ENCODE peak calls at places on chromosomes 2 and 18, in eight cellular contexts. C is CD8-positive, alpha-beta T cell; B is uterus; G is colonic mucosa; H is endodermal cell; Y is Panc1; R is pancreas; P is GM13976. A is an unnamed sample.

GRCh38 chr2:10717630-10718029 is 3.8 kb upstream of the ATP6V1C2 start:
- DNase-seq in C (no peak), B (no peak), G (no peak), H (no peak), Y (no peak), R (no peak), P (no peak), A (no peak)

GRCh38 chr2:240465268-240465764 is 29.9 kb downstream of the GPC1 start:
- DNase-seq in C (peak; percentile 9), B (peak; percentile 12), G (peak; percentile 14), H (no peak), Y (no peak), R (peak; percentile 2), P (no peak), A (no peak)

GRCh38 chr2:52070665-52071064 is 1038.7 kb upstream of the NRXN1 start:
- DNase-seq in C (no peak), B (no peak), G (no peak), H (no peak), Y (no peak), R (no peak), P (no peak), A (no peak)

GRCh38 chr2:12965540-12966269 is 249.0 kb downstream of the TRIB2 start:
- DNase-seq in C (no peak), B (no peak), G (no peak), H (no peak), Y (peak; percentile 25), R (no peak), P (no peak), A (no peak)

GRCh38 chr2:113173563-113174368 is at the start of gene PSD4:
- DNase-seq in C (peak; percentile 89), B (no peak), G (peak; percentile 56), H (peak; percentile 74), Y (no peak), R (no peak), P (peak; percentile 91), A (peak; percentile 88)

GRCh38 chr18:5890261-5890605 is 5.1 kb downstream of the TMEM200C start:
- DNase-seq in C (no peak), B (no peak), G (no peak), H (peak; percentile 82), Y (no peak), R (no peak), P (no peak), A (no peak)

GRCh38 chr18:2846638-2847340 is at the start of gene EMILIN2:
- DNase-seq in C (peak; percentile 30), B (peak; percentile 72), G (peak; percentile 59), H (peak; percentile 88), Y (no peak), R (peak; percentile 16), P (peak; percentile 83), A (no peak)

GRCh38 chr18:12930908-12931307 is 16.9 kb upstream of the SEH1L start:
- DNase-seq in C (no peak), B (no peak), G (no peak), H (peak; percentile 17), Y (no peak), R (no peak), P (no peak), A (no peak)

GRCh38 chr18:70314383-70314782 is 25.5 kb downstream of the SOCS6 start:
- DNase-seq in C (no peak), B (no peak), G (no peak), H (no peak), Y (no peak), R (no peak), P (no peak), A (no peak)

GRCh38 chr2:55115795-55116597 is 65.7 kb upstream of the RTN4 start:
- DNase-seq in C (no peak), B (no peak), G (no peak), H (no peak), Y (no peak), R (no peak), P (no peak), A (no peak)

GRCh38 chr2:67255933-67256615 is 141.1 kb upstream of the ETAA1 start:
- DNase-seq in C (no peak), B (no peak), G (no peak), H (no peak), Y (no peak), R (no peak), P (no peak), A (no peak)

GRCh38 chr2:5978352-5978751 is 286.2 kb downstream of the SOX11 start:
- DNase-seq in C (no peak), B (no peak), G (no peak), H (no peak), Y (no peak), R (no peak), P (no peak), A (no peak)

GRCh38 chr2:233426619-233427342 is 72.5 kb downstream of the DGKD start:
- DNase-seq in C (no peak), B (no peak), G (no peak), H (no peak), Y (peak; percentile 98), R (no peak), P (no peak), A (no peak)

DNA sequence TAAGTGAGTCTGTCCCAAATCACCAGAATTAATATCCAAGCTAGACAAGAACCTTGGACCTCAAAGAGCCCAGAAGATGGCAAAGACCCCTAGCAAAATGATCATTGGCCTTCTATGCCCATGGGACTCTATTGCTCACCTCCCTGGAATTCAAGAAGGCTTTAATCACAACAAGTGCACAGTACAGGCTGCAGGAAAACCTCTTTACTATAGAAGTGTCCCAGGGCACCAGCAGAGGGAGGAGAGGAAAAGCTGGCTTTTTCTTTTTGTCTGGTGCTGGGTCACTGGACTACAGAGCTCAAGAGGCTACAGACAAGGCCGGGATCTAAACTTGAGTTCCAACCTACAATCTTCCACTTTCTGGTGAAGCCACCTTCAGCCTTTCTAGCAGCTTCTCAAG is 88.3 kb upstream of the PPP1CB start:
- DNase-seq in C (no peak), B (no peak), G (no peak), H (no peak), Y (no peak), R (no peak), P (no peak), A (no peak)
- TF ChIP-seq CTCF in C (no peak), B (peak; percentile 42), G (no peak), H (peak; percentile 41), Y (no peak), R (no peak), P (no peak), A (no peak)

DNA sequence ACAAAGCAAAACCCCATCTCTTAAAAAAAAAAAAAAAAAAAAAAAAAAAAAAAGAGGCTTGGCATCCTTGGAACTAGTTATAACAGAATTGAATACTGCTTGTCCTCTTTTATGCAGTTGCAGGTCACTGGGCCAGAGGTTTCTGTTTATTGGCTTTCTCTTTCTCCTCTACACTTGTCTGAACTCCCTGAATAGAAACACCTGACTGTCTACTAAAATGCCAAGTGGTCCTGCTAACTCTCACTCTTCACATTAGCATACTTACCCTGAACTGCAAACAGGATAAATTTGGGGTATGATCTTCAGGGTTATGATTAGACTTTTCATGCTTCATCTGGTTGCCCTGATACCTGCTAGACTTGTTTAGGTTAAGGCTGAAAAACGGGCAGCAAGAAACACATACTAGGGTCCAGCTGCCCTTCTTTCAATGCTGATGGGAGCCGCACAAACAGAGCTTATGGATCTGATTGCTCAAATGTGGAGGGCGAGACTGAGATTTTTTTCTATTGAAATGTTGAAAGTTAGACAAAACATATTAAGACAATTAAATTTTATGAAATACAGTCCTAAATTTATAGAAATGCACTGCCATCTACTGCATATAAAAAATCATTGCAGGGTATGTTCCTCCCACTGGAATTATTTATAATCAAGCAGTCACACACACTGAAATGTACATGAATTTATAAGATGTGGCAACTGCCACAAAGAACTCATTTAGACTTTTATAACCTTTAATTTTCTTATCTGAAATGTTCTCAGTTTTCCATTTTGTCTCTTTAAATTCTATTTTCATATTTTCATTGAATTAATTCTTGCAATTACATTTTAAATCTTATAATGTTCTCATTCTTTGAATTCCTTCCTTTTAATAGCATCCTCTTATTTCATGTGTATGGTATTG is 40.8 kb downstream of the GTF3C3 start:
- DNase-seq in C (no peak), B (no peak), G (no peak), H (no peak), Y (no peak), R (no peak), P (no peak), A (no peak)
- TF ChIP-seq CTCF in C (no peak), B (peak; percentile 13), G (peak; percentile 29), H (peak; percentile 57), Y (peak; percentile 58), R (no peak), P (no peak), A (no peak)

DNA sequence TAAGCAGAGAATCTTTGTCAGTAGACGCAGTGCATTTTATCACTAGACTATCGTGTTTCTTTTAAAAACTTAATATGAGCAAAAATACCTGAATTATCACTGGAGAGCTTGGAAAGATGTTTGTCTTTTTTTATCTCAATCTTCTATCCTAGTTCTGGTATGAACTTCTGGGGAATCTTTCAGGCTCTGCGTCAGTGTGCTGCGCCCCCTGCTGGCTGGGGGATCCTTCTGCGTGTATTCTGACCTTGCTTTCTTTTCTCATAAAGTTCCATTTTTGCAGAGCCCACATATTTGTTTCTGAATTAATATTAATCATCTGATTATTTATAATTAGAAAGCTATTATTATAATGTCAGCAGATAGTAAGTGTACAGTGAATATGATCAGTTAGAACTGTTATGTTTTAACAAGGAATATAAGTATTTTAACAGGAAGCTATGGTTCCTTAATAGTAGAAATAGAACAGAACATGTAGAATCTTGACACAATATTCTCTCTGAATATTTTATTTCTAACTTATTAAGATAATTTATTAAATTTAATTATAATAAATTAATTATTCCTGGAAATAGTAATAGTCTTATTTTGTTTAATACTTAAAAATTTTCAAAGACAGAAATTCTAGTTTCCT is 945.0 kb upstream of the CRIM1 start:
- DNase-seq in C (peak; percentile 19), B (peak; percentile 19), G (peak; percentile 46), H (peak; percentile 87), Y (peak; percentile 25), R (peak; percentile 18), P (peak; percentile 29), A (no peak)
- TF ChIP-seq CTCF in C (peak; percentile 58), B (peak; percentile 57), G (peak; percentile 88), H (peak; percentile 99), Y (peak; percentile 90), R (peak; percentile 71), P (peak; percentile 74), A (peak; percentile 80)

GRCh38 chr2:32136097-32136496 is 29.6 kb upstream of the SLC30A6 start:
- DNase-seq in C (no peak), B (no peak), G (no peak), H (no peak), Y (no peak), R (no peak), P (no peak), A (no peak)

GRCh38 chr2:32135409-32135808 is 30.3 kb upstream of the SLC30A6 start:
- DNase-seq in C (no peak), B (no peak), G (peak; percentile 21), H (no peak), Y (peak; percentile 27), R (peak; percentile 16), P (peak; percentile 41), A (no peak)
- TF ChIP-seq CTCF in C (peak; percentile 15), B (no peak), G (no peak), H (peak; percentile 59), Y (no peak), R (no peak), P (no peak), A (peak; percentile 9)

GRCh38 chr2:219523031-219523671 is 8.9 kb downstream of the ASIC4 start:
- DNase-seq in C (no peak), B (no peak), G (no peak), H (peak; percentile 83), Y (no peak), R (no peak), P (no peak), A (no peak)
- TF ChIP-seq CTCF in C (no peak), B (no peak), G (no peak), H (peak; percentile 70), Y (no peak), R (no peak), P (no peak), A (no peak)

GRCh38 chr2:85158559-85159273 is 25.5 kb downstream of the TCF7L1 start:
- DNase-seq in C (no peak), B (no peak), G (no peak), H (peak; percentile 36), Y (no peak), R (no peak), P (no peak), A (no peak)
- TF ChIP-seq CTCF in C (no peak), B (no peak), G (no peak), H (no peak), Y (no peak), R (no peak), P (no peak), A (no peak)